ENCODE peak calls at places on chromosomes 5 and 9, in five cellular contexts. U is activated T-helper 9 cell treated with anti-CD3 and anti-CD28 coated beads, Interleukin-2, amount 50 U/mL, for 16 hours; H is progenitor cell of endocrine pancreas; L is activated T-cell treated with anti-CD3 and anti-CD28 coated beads for 1 hour; C is non-pigmented ciliary epithelial cell. X is an unnamed sample.

GRCh38 chr5:122751293-122751753 is 23.6 kb upstream of the SNX2 start:
- DNase-seq in L (no peak), C (no peak), U (no peak), H (no peak), X (peak; percentile 38)

GRCh38 chr9:13278368-13279246 is 885 bp downstream of the MPDZ start:
- DNase-seq in H (peak; percentile 38), C (no peak), L (no peak), U (no peak), X (peak; percentile 61)

GRCh38 chr9:77789891-77790290 is 141.8 kb upstream of the GNA14 start:
- DNase-seq in C (no peak), L (no peak), H (no peak), U (no peak), X (no peak)

GRCh38 chr5:147397616-147398015 is 112.3 kb downstream of the DPYSL3 start:
- DNase-seq in L (no peak), H (no peak), U (no peak), C (no peak), X (no peak)

GRCh38 chr9:110472111-110472510 is 107.4 kb downstream of the SVEP1 start:
- DNase-seq in L (no peak), U (no peak), C (no peak), H (no peak), X (no peak)

GRCh38 chr5:132455614-132456115 is 34.9 kb downstream of the IRF1 start:
- DNase-seq in C (no peak), H (no peak), U (no peak), L (no peak), X (no peak)

GRCh38 chr5:112525217-112525616 is 106.1 kb upstream of the EPB41L4A start:
- DNase-seq in U (no peak), L (no peak), C (no peak), H (no peak), X (no peak)

GRCh38 chr9:99211746-99212145 is 10.0 kb downstream of the ALG2 start:
- DNase-seq in C (no peak), U (no peak), H (no peak), L (no peak), X (peak; percentile 10)

GRCh38 chr9:134932656-134933055 is 14.9 kb upstream of the FCN1 start:
- DNase-seq in L (no peak), U (no peak), H (no peak), C (no peak), X (no peak)

GRCh38 chr9:33468215-33468730 is 5.5 kb downstream of the NOL6 start:
- DNase-seq in L (no peak), U (no peak), H (no peak), C (no peak), X (no peak)

GRCh38 chr5:150781706-150782614 is 3.4 kb downstream of the SMIM3 start:
- DNase-seq in U (no peak), C (peak; percentile 69), L (no peak), H (no peak), X (no peak)

GRCh38 chr5:1109542-1110259 is 2.2 kb downstream of the SLC12A7 start:
- DNase-seq in U (no peak), H (no peak), C (no peak), L (no peak), X (no peak)

GRCh38 chr5:124342027-124342471 is 404.4 kb downstream of the ZNF608 start:
- DNase-seq in H (no peak), U (no peak), C (no peak), L (no peak), X (no peak)

GRCh38 chr9:119961774-119962408 is 592.7 kb upstream of the BRINP1 start:
- DNase-seq in H (peak; percentile 43), U (no peak), C (no peak), L (no peak), X (peak; percentile 80)

GRCh38 chr5:7540806-7541205 is 144.9 kb downstream of the ADCY2 start:
- DNase-seq in H (no peak), C (no peak), L (no peak), U (no peak), X (no peak)

GRCh38 chr5:68033961-68034581 is 181.5 kb upstream of the PIK3R1 start:
- DNase-seq in C (no peak), L (no peak), H (no peak), U (no peak), X (no peak)

GRCh38 chr5:29720954-29721353 is 1472.5 kb upstream of the CDH6 start:
- DNase-seq in L (no peak), U (no peak), H (no peak), C (no peak), X (no peak)

GRCh38 chr9:125521462-125522327 is 185.3 kb downstream of the MAPKAP1 start:
- DNase-seq in U (no peak), L (no peak), H (no peak), C (peak; percentile 92), X (no peak)

GRCh38 chr5:20537911-20538310 is 549.9 kb upstream of the CDH18 start:
- DNase-seq in H (no peak), L (no peak), C (no peak), U (no peak), X (no peak)

GRCh38 chr5:148956632-148957385 is 106.1 kb downstream of the SH3TC2 start:
- DNase-seq in U (no peak), H (no peak), C (no peak), L (no peak), X (no peak)

GRCh38 chr5:96226941-96227552 is 206.0 kb downstream of the PCSK1 start:
- DNase-seq in L (no peak), U (no peak), C (peak; percentile 91), H (no peak), X (no peak)

GRCh38 chr5:36879274-36880033 is 2.9 kb downstream of the NIPBL start:
- DNase-seq in C (no peak), U (no peak), L (no peak), H (no peak), X (no peak)

GRCh38 chr9:111034146-111034545 is 4.1 kb downstream of the LPAR1 start:
- DNase-seq in L (no peak), H (no peak), C (no peak), U (no peak), X (no peak)

GRCh38 chr9:131885144-131885609 is 145.3 kb upstream of the RAPGEF1 start:
- DNase-seq in C (no peak), U (no peak), H (no peak), L (no peak), X (no peak)

GRCh38 chr9:129613520-129614175 is 7.3 kb downstream of the C9orf50 start:
- DNase-seq in C (no peak), U (no peak), L (no peak), H (no peak), X (no peak)

GRCh38 chr5:129500101-129500500 is 40.0 kb downstream of the ADAMTS19 start:
- DNase-seq in U (no peak), H (no peak), L (no peak), C (no peak), X (no peak)

GRCh38 chr5:36734422-36734821 is 128.0 kb downstream of the SLC1A3 start:
- DNase-seq in U (no peak), H (no peak), C (peak; percentile 10), L (no peak), X (no peak)

GRCh38 chr5:102152906-102153787 is 142.9 kb downstream of the SLCO4C1 start:
- DNase-seq in C (no peak), H (no peak), L (no peak), U (no peak), X (peak; percentile 24)

GRCh38 chr9:123284658-123285057 is 16.3 kb upstream of the STRBP start:
- DNase-seq in L (no peak), C (no peak), H (no peak), U (no peak), X (no peak)

GRCh38 chr5:150598046-150598445 is 42.4 kb upstream of the SYNPO start:
- DNase-seq in C (no peak), H (no peak), U (no peak), L (no peak), X (no peak)

GRCh38 chr9:33076031-33076359 is 479 bp downstream of the SMU1 start:
- DNase-seq in C (no peak), H (no peak), L (no peak), U (no peak), X (no peak)

GRCh38 chr9:5500441-5501235 is 9.7 kb upstream of the PDCD1LG2 start:
- DNase-seq in H (no peak), L (no peak), U (no peak), C (peak; percentile 60), X (no peak)

GRCh38 chr5:112372543-112372942 is 46.5 kb downstream of the EPB41L4A start:
- DNase-seq in H (no peak), C (no peak), L (no peak), U (no peak), X (no peak)

GRCh38 chr9:111274737-111275136 is 55.3 kb downstream of the OR2K2 start:
- DNase-seq in H (no peak), U (no peak), C (no peak), L (no peak), X (no peak)

GRCh38 chr9:98019098-98019497 is 36.0 kb downstream of the ANP32B start:
- DNase-seq in L (no peak), U (no peak), C (no peak), H (no peak), X (no peak)

GRCh38 chr5:43401827-43402226 is 10.4 kb downstream of the CCL28 start:
- DNase-seq in H (no peak), C (no peak), U (no peak), L (no peak), X (no peak)

GRCh38 chr9:70421020-70421271 is 6.5 kb upstream of the KLF9 start:
- DNase-seq in L (no peak), U (peak; percentile 3), H (no peak), C (no peak), X (no peak)

GRCh38 chr5:143629871-143630658 is 181.9 kb upstream of the HMHB1 start:
- DNase-seq in C (no peak), H (no peak), U (no peak), L (no peak), X (no peak)

GRCh38 chr9:115170674-115171073 is 52.7 kb upstream of the TNC start:
- DNase-seq in U (no peak), C (no peak), H (no peak), L (no peak), X (no peak)

X was measured in endothelial cell.